ENCODE peak calls at places on chromosome 12, in seven cellular contexts. One of them, this sample, is unnamed.

GRCh38 chr12:93763746-93764147 is 86.6 kb downstream of the CRADD start:
- DNase-seq in D341Med: no peak
- DNase-seq in foreskin fibroblast: no peak
- DNase-seq in activated T-helper 1 cell treated with Interleukin-2 at 50 U/mL for 16 hours: no peak
- DNase-seq in T-helper 22 cell: no peak
- DNase-seq in stimulated activated CD4-positive, alpha-beta T cell treated with anti-CD3 and anti-CD28 coated beads, Interleukin-15, amount 100 ng/mL, for 1 hour: no peak
- DNase-seq in stimulated activated CD8-positive, alpha-beta memory T cell treated with anti-CD3 and anti-CD28 coated beads, Interleukin-2, amount 100 ng/mL, for 48 hours: no peak
- DNase-seq in this sample: no peak

GRCh38 chr12:52539024-52539820 is 13.7 kb downstream of the KRT71 start:
- DNase-seq in D341Med: no peak
- DNase-seq in foreskin fibroblast: peak
- DNase-seq in activated T-helper 1 cell treated with Interleukin-2 at 50 U/mL for 16 hours: no peak
- DNase-seq in T-helper 22 cell: no peak
- DNase-seq in stimulated activated CD4-positive, alpha-beta T cell treated with anti-CD3 and anti-CD28 coated beads, Interleukin-15, amount 100 ng/mL, for 1 hour: no peak
- DNase-seq in stimulated activated CD8-positive, alpha-beta memory T cell treated with anti-CD3 and anti-CD28 coated beads, Interleukin-2, amount 100 ng/mL, for 48 hours: no peak
- DNase-seq in this sample: no peak

GRCh38 chr12:64116969-64117368 is 105.1 kb downstream of the KICS2 start:
- DNase-seq in D341Med: no peak
- DNase-seq in foreskin fibroblast: no peak
- DNase-seq in activated T-helper 1 cell treated with Interleukin-2 at 50 U/mL for 16 hours: no peak
- DNase-seq in T-helper 22 cell: no peak
- DNase-seq in stimulated activated CD4-positive, alpha-beta T cell treated with anti-CD3 and anti-CD28 coated beads, Interleukin-15, amount 100 ng/mL, for 1 hour: no peak
- DNase-seq in stimulated activated CD8-positive, alpha-beta memory T cell treated with anti-CD3 and anti-CD28 coated beads, Interleukin-2, amount 100 ng/mL, for 48 hours: no peak
- DNase-seq in this sample: no peak

GRCh38 chr12:115752913-115753726 is 524.4 kb downstream of the MED13L start:
- DNase-seq in D341Med: peak
- DNase-seq in foreskin fibroblast: peak
- DNase-seq in activated T-helper 1 cell treated with Interleukin-2 at 50 U/mL for 16 hours: no peak
- DNase-seq in T-helper 22 cell: no peak
- DNase-seq in stimulated activated CD4-positive, alpha-beta T cell treated with anti-CD3 and anti-CD28 coated beads, Interleukin-15, amount 100 ng/mL, for 1 hour: no peak
- DNase-seq in stimulated activated CD8-positive, alpha-beta memory T cell treated with anti-CD3 and anti-CD28 coated beads, Interleukin-2, amount 100 ng/mL, for 48 hours: no peak
- DNase-seq in this sample: no peak

GRCh38 chr12:26435005-26435404 is 239.6 kb downstream of the SSPN start:
- DNase-seq in D341Med: no peak
- DNase-seq in foreskin fibroblast: no peak
- DNase-seq in activated T-helper 1 cell treated with Interleukin-2 at 50 U/mL for 16 hours: no peak
- DNase-seq in T-helper 22 cell: no peak
- DNase-seq in stimulated activated CD4-positive, alpha-beta T cell treated with anti-CD3 and anti-CD28 coated beads, Interleukin-15, amount 100 ng/mL, for 1 hour: no peak
- DNase-seq in stimulated activated CD8-positive, alpha-beta memory T cell treated with anti-CD3 and anti-CD28 coated beads, Interleukin-2, amount 100 ng/mL, for 48 hours: no peak
- DNase-seq in this sample: no peak

GRCh38 chr12:117010693-117011451 is 88.3 kb downstream of the TESC start:
- DNase-seq in D341Med: no peak
- DNase-seq in foreskin fibroblast: no peak
- DNase-seq in activated T-helper 1 cell treated with Interleukin-2 at 50 U/mL for 16 hours: no peak
- DNase-seq in T-helper 22 cell: no peak
- DNase-seq in stimulated activated CD4-positive, alpha-beta T cell treated with anti-CD3 and anti-CD28 coated beads, Interleukin-15, amount 100 ng/mL, for 1 hour: no peak
- DNase-seq in stimulated activated CD8-positive, alpha-beta memory T cell treated with anti-CD3 and anti-CD28 coated beads, Interleukin-2, amount 100 ng/mL, for 48 hours: no peak
- DNase-seq in this sample: no peak

GRCh38 chr12:54294152-54294913 is 6.5 kb downstream of the NFE2 start:
- DNase-seq in D341Med: peak
- DNase-seq in foreskin fibroblast: no peak
- DNase-seq in activated T-helper 1 cell treated with Interleukin-2 at 50 U/mL for 16 hours: peak
- DNase-seq in T-helper 22 cell: no peak
- DNase-seq in stimulated activated CD4-positive, alpha-beta T cell treated with anti-CD3 and anti-CD28 coated beads, Interleukin-15, amount 100 ng/mL, for 1 hour: no peak
- DNase-seq in stimulated activated CD8-positive, alpha-beta memory T cell treated with anti-CD3 and anti-CD28 coated beads, Interleukin-2, amount 100 ng/mL, for 48 hours: peak
- DNase-seq in this sample: no peak

GRCh38 chr12:39205969-39206368 is 237.0 kb downstream of the KIF21A start:
- DNase-seq in D341Med: no peak
- DNase-seq in foreskin fibroblast: no peak
- DNase-seq in activated T-helper 1 cell treated with Interleukin-2 at 50 U/mL for 16 hours: no peak
- DNase-seq in T-helper 22 cell: no peak
- DNase-seq in stimulated activated CD4-positive, alpha-beta T cell treated with anti-CD3 and anti-CD28 coated beads, Interleukin-15, amount 100 ng/mL, for 1 hour: no peak
- DNase-seq in stimulated activated CD8-positive, alpha-beta memory T cell treated with anti-CD3 and anti-CD28 coated beads, Interleukin-2, amount 100 ng/mL, for 48 hours: no peak
- DNase-seq in this sample: no peak

GRCh38 chr12:57273516-57273915 is 22.5 kb upstream of the STAC3 start:
- DNase-seq in D341Med: no peak
- DNase-seq in foreskin fibroblast: no peak
- DNase-seq in activated T-helper 1 cell treated with Interleukin-2 at 50 U/mL for 16 hours: no peak
- DNase-seq in T-helper 22 cell: no peak
- DNase-seq in stimulated activated CD4-positive, alpha-beta T cell treated with anti-CD3 and anti-CD28 coated beads, Interleukin-15, amount 100 ng/mL, for 1 hour: no peak
- DNase-seq in stimulated activated CD8-positive, alpha-beta memory T cell treated with anti-CD3 and anti-CD28 coated beads, Interleukin-2, amount 100 ng/mL, for 48 hours: no peak
- DNase-seq in this sample: no peak

GRCh38 chr12:71954861-71955260 is 16.2 kb downstream of the TPH2 start:
- DNase-seq in D341Med: no peak
- DNase-seq in foreskin fibroblast: no peak
- DNase-seq in activated T-helper 1 cell treated with Interleukin-2 at 50 U/mL for 16 hours: no peak
- DNase-seq in T-helper 22 cell: no peak
- DNase-seq in stimulated activated CD4-positive, alpha-beta T cell treated with anti-CD3 and anti-CD28 coated beads, Interleukin-15, amount 100 ng/mL, for 1 hour: no peak
- DNase-seq in stimulated activated CD8-positive, alpha-beta memory T cell treated with anti-CD3 and anti-CD28 coated beads, Interleukin-2, amount 100 ng/mL, for 48 hours: no peak
- DNase-seq in this sample: no peak

GRCh38 chr12:47035459-47035858 is 44.0 kb upstream of the PCED1B start:
- DNase-seq in D341Med: no peak
- DNase-seq in foreskin fibroblast: no peak
- DNase-seq in activated T-helper 1 cell treated with Interleukin-2 at 50 U/mL for 16 hours: no peak
- DNase-seq in T-helper 22 cell: no peak
- DNase-seq in stimulated activated CD4-positive, alpha-beta T cell treated with anti-CD3 and anti-CD28 coated beads, Interleukin-15, amount 100 ng/mL, for 1 hour: no peak
- DNase-seq in stimulated activated CD8-positive, alpha-beta memory T cell treated with anti-CD3 and anti-CD28 coated beads, Interleukin-2, amount 100 ng/mL, for 48 hours: no peak
- DNase-seq in this sample: no peak

GRCh38 chr12:65121049-65121955 is at the start of gene WIF1:
- DNase-seq in D341Med: peak
- DNase-seq in foreskin fibroblast: peak
- DNase-seq in activated T-helper 1 cell treated with Interleukin-2 at 50 U/mL for 16 hours: no peak
- DNase-seq in T-helper 22 cell: no peak
- DNase-seq in stimulated activated CD4-positive, alpha-beta T cell treated with anti-CD3 and anti-CD28 coated beads, Interleukin-15, amount 100 ng/mL, for 1 hour: no peak
- DNase-seq in stimulated activated CD8-positive, alpha-beta memory T cell treated with anti-CD3 and anti-CD28 coated beads, Interleukin-2, amount 100 ng/mL, for 48 hours: no peak
- DNase-seq in this sample: peak

GRCh38 chr12:92505373-92506340 is 197.1 kb upstream of the PLEKHG7 start:
- DNase-seq in D341Med: peak
- DNase-seq in foreskin fibroblast: no peak
- DNase-seq in activated T-helper 1 cell treated with Interleukin-2 at 50 U/mL for 16 hours: no peak
- DNase-seq in T-helper 22 cell: no peak
- DNase-seq in stimulated activated CD4-positive, alpha-beta T cell treated with anti-CD3 and anti-CD28 coated beads, Interleukin-15, amount 100 ng/mL, for 1 hour: peak
- DNase-seq in stimulated activated CD8-positive, alpha-beta memory T cell treated with anti-CD3 and anti-CD28 coated beads, Interleukin-2, amount 100 ng/mL, for 48 hours: peak
- DNase-seq in this sample: peak

GRCh38 chr12:92108651-92109050 is 37.0 kb downstream of the BTG1 start:
- DNase-seq in D341Med: no peak
- DNase-seq in foreskin fibroblast: peak
- DNase-seq in activated T-helper 1 cell treated with Interleukin-2 at 50 U/mL for 16 hours: no peak
- DNase-seq in T-helper 22 cell: no peak
- DNase-seq in stimulated activated CD4-positive, alpha-beta T cell treated with anti-CD3 and anti-CD28 coated beads, Interleukin-15, amount 100 ng/mL, for 1 hour: no peak
- DNase-seq in stimulated activated CD8-positive, alpha-beta memory T cell treated with anti-CD3 and anti-CD28 coated beads, Interleukin-2, amount 100 ng/mL, for 48 hours: no peak
- DNase-seq in this sample: no peak

GRCh38 chr12:8554451-8555195 is 13.9 kb upstream of the CLEC4E start:
- DNase-seq in D341Med: no peak
- DNase-seq in foreskin fibroblast: no peak
- DNase-seq in activated T-helper 1 cell treated with Interleukin-2 at 50 U/mL for 16 hours: no peak
- DNase-seq in T-helper 22 cell: no peak
- DNase-seq in stimulated activated CD4-positive, alpha-beta T cell treated with anti-CD3 and anti-CD28 coated beads, Interleukin-15, amount 100 ng/mL, for 1 hour: no peak
- DNase-seq in stimulated activated CD8-positive, alpha-beta memory T cell treated with anti-CD3 and anti-CD28 coated beads, Interleukin-2, amount 100 ng/mL, for 48 hours: no peak
- DNase-seq in this sample: no peak

GRCh38 chr12:69401940-69402339 is 42.4 kb downstream of the YEATS4 start:
- DNase-seq in D341Med: no peak
- DNase-seq in foreskin fibroblast: no peak
- DNase-seq in activated T-helper 1 cell treated with Interleukin-2 at 50 U/mL for 16 hours: no peak
- DNase-seq in T-helper 22 cell: no peak
- DNase-seq in stimulated activated CD4-positive, alpha-beta T cell treated with anti-CD3 and anti-CD28 coated beads, Interleukin-15, amount 100 ng/mL, for 1 hour: no peak
- DNase-seq in stimulated activated CD8-positive, alpha-beta memory T cell treated with anti-CD3 and anti-CD28 coated beads, Interleukin-2, amount 100 ng/mL, for 48 hours: no peak
- DNase-seq in this sample: no peak

GRCh38 chr12:32854097-32854496 is 42.5 kb downstream of the PKP2 start:
- DNase-seq in D341Med: no peak
- DNase-seq in foreskin fibroblast: no peak
- DNase-seq in activated T-helper 1 cell treated with Interleukin-2 at 50 U/mL for 16 hours: no peak
- DNase-seq in T-helper 22 cell: no peak
- DNase-seq in stimulated activated CD4-positive, alpha-beta T cell treated with anti-CD3 and anti-CD28 coated beads, Interleukin-15, amount 100 ng/mL, for 1 hour: no peak
- DNase-seq in stimulated activated CD8-positive, alpha-beta memory T cell treated with anti-CD3 and anti-CD28 coated beads, Interleukin-2, amount 100 ng/mL, for 48 hours: no peak
- DNase-seq in this sample: no peak

GRCh38 chr12:2387051-2387834 is 334.5 kb downstream of the CACNA1C start:
- DNase-seq in D341Med: no peak
- DNase-seq in foreskin fibroblast: no peak
- DNase-seq in activated T-helper 1 cell treated with Interleukin-2 at 50 U/mL for 16 hours: no peak
- DNase-seq in T-helper 22 cell: no peak
- DNase-seq in stimulated activated CD4-positive, alpha-beta T cell treated with anti-CD3 and anti-CD28 coated beads, Interleukin-15, amount 100 ng/mL, for 1 hour: no peak
- DNase-seq in stimulated activated CD8-positive, alpha-beta memory T cell treated with anti-CD3 and anti-CD28 coated beads, Interleukin-2, amount 100 ng/mL, for 48 hours: peak
- DNase-seq in this sample: no peak

GRCh38 chr12:132711169-132711843 is 664 bp downstream of the PGAM5 start:
- DNase-seq in D341Med: peak
- DNase-seq in foreskin fibroblast: no peak
- DNase-seq in activated T-helper 1 cell treated with Interleukin-2 at 50 U/mL for 16 hours: peak
- DNase-seq in T-helper 22 cell: no peak
- DNase-seq in stimulated activated CD4-positive, alpha-beta T cell treated with anti-CD3 and anti-CD28 coated beads, Interleukin-15, amount 100 ng/mL, for 1 hour: no peak
- DNase-seq in stimulated activated CD8-positive, alpha-beta memory T cell treated with anti-CD3 and anti-CD28 coated beads, Interleukin-2, amount 100 ng/mL, for 48 hours: no peak
- DNase-seq in this sample: no peak

GRCh38 chr12:47954467-47955045 is 8.8 kb upstream of the TMEM106C start:
- DNase-seq in D341Med: no peak
- DNase-seq in foreskin fibroblast: no peak
- DNase-seq in activated T-helper 1 cell treated with Interleukin-2 at 50 U/mL for 16 hours: no peak
- DNase-seq in T-helper 22 cell: no peak
- DNase-seq in stimulated activated CD4-positive, alpha-beta T cell treated with anti-CD3 and anti-CD28 coated beads, Interleukin-15, amount 100 ng/mL, for 1 hour: no peak
- DNase-seq in stimulated activated CD8-positive, alpha-beta memory T cell treated with anti-CD3 and anti-CD28 coated beads, Interleukin-2, amount 100 ng/mL, for 48 hours: no peak
- DNase-seq in this sample: no peak

GRCh38 chr12:58557156-58557555 is 363.1 kb downstream of the LRIG3 start:
- DNase-seq in D341Med: no peak
- DNase-seq in foreskin fibroblast: peak
- DNase-seq in activated T-helper 1 cell treated with Interleukin-2 at 50 U/mL for 16 hours: no peak
- DNase-seq in T-helper 22 cell: no peak
- DNase-seq in stimulated activated CD4-positive, alpha-beta T cell treated with anti-CD3 and anti-CD28 coated beads, Interleukin-15, amount 100 ng/mL, for 1 hour: no peak
- DNase-seq in stimulated activated CD8-positive, alpha-beta memory T cell treated with anti-CD3 and anti-CD28 coated beads, Interleukin-2, amount 100 ng/mL, for 48 hours: no peak
- DNase-seq in this sample: no peak

GRCh38 chr12:2561367-2561766 is 233.4 kb upstream of the FKBP4 start:
- DNase-seq in D341Med: no peak
- DNase-seq in foreskin fibroblast: no peak
- DNase-seq in activated T-helper 1 cell treated with Interleukin-2 at 50 U/mL for 16 hours: no peak
- DNase-seq in T-helper 22 cell: no peak
- DNase-seq in stimulated activated CD4-positive, alpha-beta T cell treated with anti-CD3 and anti-CD28 coated beads, Interleukin-15, amount 100 ng/mL, for 1 hour: no peak
- DNase-seq in stimulated activated CD8-positive, alpha-beta memory T cell treated with anti-CD3 and anti-CD28 coated beads, Interleukin-2, amount 100 ng/mL, for 48 hours: no peak
- DNase-seq in this sample: no peak

GRCh38 chr12:112025808-112026375 is 12.7 kb downstream of the ERP29 start:
- DNase-seq in D341Med: no peak
- DNase-seq in foreskin fibroblast: no peak
- DNase-seq in activated T-helper 1 cell treated with Interleukin-2 at 50 U/mL for 16 hours: no peak
- DNase-seq in T-helper 22 cell: no peak
- DNase-seq in stimulated activated CD4-positive, alpha-beta T cell treated with anti-CD3 and anti-CD28 coated beads, Interleukin-15, amount 100 ng/mL, for 1 hour: no peak
- DNase-seq in stimulated activated CD8-positive, alpha-beta memory T cell treated with anti-CD3 and anti-CD28 coated beads, Interleukin-2, amount 100 ng/mL, for 48 hours: no peak
- DNase-seq in this sample: no peak

GRCh38 chr12:19726592-19726991 is 287.3 kb downstream of the AEBP2 start:
- DNase-seq in D341Med: no peak
- DNase-seq in foreskin fibroblast: no peak
- DNase-seq in activated T-helper 1 cell treated with Interleukin-2 at 50 U/mL for 16 hours: no peak
- DNase-seq in T-helper 22 cell: no peak
- DNase-seq in stimulated activated CD4-positive, alpha-beta T cell treated with anti-CD3 and anti-CD28 coated beads, Interleukin-15, amount 100 ng/mL, for 1 hour: no peak
- DNase-seq in stimulated activated CD8-positive, alpha-beta memory T cell treated with anti-CD3 and anti-CD28 coated beads, Interleukin-2, amount 100 ng/mL, for 48 hours: no peak
- DNase-seq in this sample: no peak

GRCh38 chr12:64672925-64673409 is 62.7 kb downstream of the RASSF3 start:
- DNase-seq in D341Med: no peak
- DNase-seq in foreskin fibroblast: peak
- DNase-seq in activated T-helper 1 cell treated with Interleukin-2 at 50 U/mL for 16 hours: peak
- DNase-seq in T-helper 22 cell: peak
- DNase-seq in stimulated activated CD4-positive, alpha-beta T cell treated with anti-CD3 and anti-CD28 coated beads, Interleukin-15, amount 100 ng/mL, for 1 hour: no peak
- DNase-seq in stimulated activated CD8-positive, alpha-beta memory T cell treated with anti-CD3 and anti-CD28 coated beads, Interleukin-2, amount 100 ng/mL, for 48 hours: no peak
- DNase-seq in this sample: no peak

GRCh38 chr12:26274441-26275312 is 79.3 kb downstream of the SSPN start:
- DNase-seq in D341Med: no peak
- DNase-seq in foreskin fibroblast: peak
- DNase-seq in activated T-helper 1 cell treated with Interleukin-2 at 50 U/mL for 16 hours: no peak
- DNase-seq in T-helper 22 cell: no peak
- DNase-seq in stimulated activated CD4-positive, alpha-beta T cell treated with anti-CD3 and anti-CD28 coated beads, Interleukin-15, amount 100 ng/mL, for 1 hour: no peak
- DNase-seq in stimulated activated CD8-positive, alpha-beta memory T cell treated with anti-CD3 and anti-CD28 coated beads, Interleukin-2, amount 100 ng/mL, for 48 hours: peak
- DNase-seq in this sample: peak

GRCh38 chr12:114420553-114420952 is 14.6 kb upstream of the TBX5 start:
- DNase-seq in D341Med: no peak
- DNase-seq in foreskin fibroblast: no peak
- DNase-seq in activated T-helper 1 cell treated with Interleukin-2 at 50 U/mL for 16 hours: no peak
- DNase-seq in T-helper 22 cell: no peak
- DNase-seq in stimulated activated CD4-positive, alpha-beta T cell treated with anti-CD3 and anti-CD28 coated beads, Interleukin-15, amount 100 ng/mL, for 1 hour: no peak
- DNase-seq in stimulated activated CD8-positive, alpha-beta memory T cell treated with anti-CD3 and anti-CD28 coated beads, Interleukin-2, amount 100 ng/mL, for 48 hours: no peak
- DNase-seq in this sample: no peak

GRCh38 chr12:132812631-132813305 is 15.9 kb downstream of the GOLGA3 start:
- DNase-seq in D341Med: no peak
- DNase-seq in foreskin fibroblast: no peak
- DNase-seq in activated T-helper 1 cell treated with Interleukin-2 at 50 U/mL for 16 hours: no peak
- DNase-seq in T-helper 22 cell: no peak
- DNase-seq in stimulated activated CD4-positive, alpha-beta T cell treated with anti-CD3 and anti-CD28 coated beads, Interleukin-15, amount 100 ng/mL, for 1 hour: no peak
- DNase-seq in stimulated activated CD8-positive, alpha-beta memory T cell treated with anti-CD3 and anti-CD28 coated beads, Interleukin-2, amount 100 ng/mL, for 48 hours: no peak
- DNase-seq in this sample: no peak

This sample was measured in activated B cell treated with CpG ODN at 0.5 μM for 24 hours.